ENCODE peak calls at places on chromosomes 12 and 14, in ten cellular contexts. S is NCI-H2081; Z is bronchial epithelial cell; T is HCT116; E is PC-3; Y is left ventricle myocardium inferior; I is neural crest cell; D is activated T-cell treated with anti-CD3 and anti-CD28 coated beads, Interleukin-2, amount 50 U/mL, for 1 hour; U is mesenchymal stem cell; F is GM23248. X is an unnamed sample.

GRCh38 chr14:100780246-100780645 is 45.7 kb upstream of the MEG3 start:
- DNase-seq in S (no peak), Z (no peak), T (no peak), E (no peak), Y (no peak), I (no peak), D (no peak), U (no peak), F (no peak), X (no peak)

GRCh38 chr14:22920697-22921096 is 1.7 kb upstream of the RBM23 start:
- DNase-seq in S (no peak), Z (no peak), T (no peak), E (no peak), Y (peak; percentile 37), I (no peak), D (no peak), U (no peak), F (no peak), X (no peak)

GRCh38 chr14:94129111-94129757 is at the start of gene IFI27L2:
- DNase-seq in S (peak; percentile 38), Z (peak; percentile 75), T (peak; percentile 59), E (peak; percentile 57), Y (peak; percentile 82), I (peak; percentile 44), D (peak; percentile 60), U (peak; percentile 82), F (peak; percentile 89), X (peak; percentile 73)

GRCh38 chr12:5193569-5193968 is 149.9 kb downstream of the KCNA5 start:
- DNase-seq in S (no peak), Z (no peak), T (no peak), E (no peak), Y (no peak), I (no peak), D (no peak), U (no peak), F (no peak), X (no peak)

GRCh38 chr12:113022563-113023297 is 33.8 kb upstream of the DTX1 start:
- DNase-seq in S (no peak), Z (no peak), T (no peak), E (no peak), Y (no peak), I (no peak), D (no peak), U (no peak), F (no peak), X (no peak)

GRCh38 chr12:57192920-57193319 is 23.7 kb upstream of the NXPH4 start:
- DNase-seq in S (no peak), Z (no peak), T (no peak), E (no peak), Y (no peak), I (no peak), D (no peak), U (no peak), F (no peak), X (no peak)

GRCh38 chr12:10170199-10170598 is 1.7 kb downstream of the OLR1 start:
- DNase-seq in S (no peak), Z (peak; percentile 80), T (no peak), E (peak; percentile 38), Y (no peak), I (no peak), D (no peak), U (peak; percentile 64), F (peak; percentile 62), X (no peak)

GRCh38 chr12:100576311-100577036 is 3.0 kb downstream of the GAS2L3 start:
- DNase-seq in S (no peak), Z (peak; percentile 89), T (peak; percentile 33), E (peak; percentile 82), Y (no peak), I (no peak), D (no peak), U (peak; percentile 93), F (peak; percentile 92), X (peak; percentile 95)

GRCh38 chr12:110223777-110224378 is 57.2 kb upstream of the ATP2A2 start:
- DNase-seq in S (no peak), Z (peak; percentile 100), T (no peak), E (peak; percentile 97), Y (no peak), I (no peak), D (no peak), U (no peak), F (peak; percentile 78), X (peak; percentile 54)

GRCh38 chr12:101256271-101256670 is 23.6 kb upstream of the UTP20 start:
- DNase-seq in S (no peak), Z (no peak), T (no peak), E (no peak), Y (no peak), I (no peak), D (no peak), U (no peak), F (peak; percentile 4), X (no peak)

GRCh38 chr12:9742665-9743064 is 9.8 kb upstream of the CLECL1 start:
- DNase-seq in S (no peak), Z (no peak), T (no peak), E (no peak), Y (no peak), I (no peak), D (peak; percentile 57), U (no peak), F (no peak), X (no peak)

GRCh38 chr14:23483216-23483854 is 13.8 kb downstream of the NGDN start:
- DNase-seq in S (peak; percentile 75), Z (no peak), T (no peak), E (peak; percentile 15), Y (no peak), I (peak; percentile 12), D (no peak), U (peak; percentile 22), F (peak; percentile 43), X (peak; percentile 13)

GRCh38 chr12:4567073-4567881 is 5.3 kb downstream of the DYRK4 start:
- DNase-seq in S (no peak), Z (no peak), T (no peak), E (no peak), Y (no peak), I (no peak), D (no peak), U (no peak), F (no peak), X (no peak)

GRCh38 chr12:5036031-5036430 is 7.6 kb upstream of the KCNA5 start:
- DNase-seq in S (no peak), Z (no peak), T (no peak), E (no peak), Y (no peak), I (no peak), D (no peak), U (no peak), F (no peak), X (no peak)

GRCh38 chr12:120399531-120399930 is 30.6 kb upstream of the MSI1 start:
- DNase-seq in S (no peak), Z (peak; percentile 35), T (no peak), E (peak; percentile 47), Y (no peak), I (no peak), D (no peak), U (peak; percentile 89), F (peak; percentile 53), X (peak; percentile 75)

GRCh38 chr12:98188649-98189048 is 326.7 kb upstream of the TMPO start:
- DNase-seq in S (no peak), Z (peak; percentile 31), T (no peak), E (peak; percentile 2), Y (no peak), I (no peak), D (no peak), U (peak; percentile 14), F (peak; percentile 0), X (no peak)

GRCh38 chr12:122081697-122082221 is 3.2 kb downstream of the MLXIP start:
- DNase-seq in S (no peak), Z (peak; percentile 40), T (no peak), E (peak; percentile 14), Y (peak; percentile 60), I (no peak), D (no peak), U (peak; percentile 92), F (peak; percentile 65), X (peak; percentile 55)

X was measured in IMR-90.